ENCODE peak calls at places on chromosomes 2 and 18, in five cellular contexts. K, F, O, G and C are unnamed samples.

GRCh38 chr18:48947583-48947982 is 3.2 kb downstream of the SMAD7 start:
- DNase-seq in K (peak; percentile 39), F (peak; percentile 66), O (no peak), G (no peak), C (no peak)

GRCh38 chr2:71186973-71187372 is 39.9 kb downstream of the PAIP2B start:
- DNase-seq in K (no peak), F (no peak), O (no peak), G (no peak), C (no peak)

GRCh38 chr2:174210861-174211260 is 37.5 kb downstream of the OLA1 start:
- DNase-seq in K (no peak), F (no peak), O (no peak), G (no peak), C (no peak)

GRCh38 chr2:120034027-120034426 is 21.1 kb downstream of the EPB41L5 start:
- DNase-seq in K (no peak), F (no peak), O (no peak), G (no peak), C (no peak)

GRCh38 chr18:13235981-13236380 is 17.4 kb downstream of the LDLRAD4 start:
- DNase-seq in K (no peak), F (peak; percentile 68), O (no peak), G (no peak), C (no peak)

GRCh38 chr2:230471074-230471473 is 55.1 kb downstream of the SP100 start:
- DNase-seq in K (no peak), F (no peak), O (no peak), G (no peak), C (no peak)

GRCh38 chr2:70789304-70790078 is 952 bp downstream of the FIGLA start:
- DNase-seq in K (peak; percentile 70), F (peak; percentile 52), O (peak; percentile 12), G (peak; percentile 79), C (peak; percentile 61)

GRCh38 chr2:120765911-120766757 is 30.5 kb downstream of the GLI2 start:
- DNase-seq in K (peak; percentile 99), F (peak; percentile 92), O (peak; percentile 99), G (no peak), C (no peak)

GRCh38 chr2:195312662-195313061 is 344.4 kb upstream of the SLC39A10 start:
- DNase-seq in K (no peak), F (no peak), O (no peak), G (no peak), C (no peak)

GRCh38 chr2:19932928-19933327 is 31.1 kb upstream of the TTC32 start:
- DNase-seq in K (no peak), F (no peak), O (no peak), G (no peak), C (no peak)